ENCODE peak calls at places on chromosomes 13 and 19, in five cellular contexts. U is K562, F is SK-N-SH, Y is GM12878, I is HepG2. M is an unnamed sample.

GRCh38 chr13:28527629-28528028 is 32.7 kb upstream of the FLT1 start:
- DNase-seq in U (no peak), F (no peak), Y (no peak), I (no peak), M (no peak)

GRCh38 chr19:48780684-48781391 is 25.5 kb downstream of the FGF21 start:
- DNase-seq in U (peak; percentile 34), F (no peak), Y (peak; percentile 54), I (peak; percentile 88), M (no peak)

GRCh38 chr19:5545051-5545450 is 22.7 kb downstream of the TINCR start:
- DNase-seq in U (no peak), F (no peak), Y (no peak), I (no peak), M (no peak)

GRCh38 chr19:13208131-13208963 is 58.1 kb downstream of the IER2 start:
- DNase-seq in U (no peak), F (no peak), Y (peak; percentile 77), I (no peak), M (no peak)

GRCh38 chr13:31781064-31781463 is 41.7 kb downstream of the RXFP2 start:
- DNase-seq in U (no peak), F (no peak), Y (no peak), I (no peak), M (no peak)

GRCh38 chr13:60931858-60932546 is 483.6 kb downstream of the PCDH20 start:
- DNase-seq in U (no peak), F (no peak), Y (no peak), I (peak; percentile 7), M (no peak)

GRCh38 chr13:23610966-23611486 is 40.8 kb downstream of the TNFRSF19 start:
- DNase-seq in U (no peak), F (no peak), Y (no peak), I (no peak), M (no peak)

GRCh38 chr19:19788015-19788414 is 33.5 kb downstream of the ZNF506 start:
- DNase-seq in U (no peak), F (no peak), Y (no peak), I (no peak), M (no peak)

GRCh38 chr13:58051807-58052375 is 420.3 kb downstream of the PCDH17 start:
- DNase-seq in U (no peak), F (no peak), Y (no peak), I (no peak), M (no peak)

GRCh38 chr19:16951529-16951928 is 62.7 kb downstream of the F2RL3 start:
- DNase-seq in U (no peak), F (no peak), Y (no peak), I (no peak), M (no peak)

GRCh38 chr13:114279146-114279545 is 2.3 kb upstream of the UPF3A start:
- DNase-seq in U (peak; percentile 18), F (no peak), Y (no peak), I (no peak), M (no peak)

GRCh38 chr19:41131186-41131585 is 17.0 kb downstream of the CYP2F1 start:
- DNase-seq in U (no peak), F (no peak), Y (no peak), I (no peak), M (no peak)

GRCh38 chr13:75101997-75102720 is 379.8 kb downstream of the TBC1D4 start:
- DNase-seq in U (no peak), F (no peak), Y (no peak), I (no peak), M (no peak)

GRCh38 chr19:30358821-30359580 is 13.2 kb upstream of the ZNF536 start:
- DNase-seq in U (no peak), F (no peak), Y (no peak), I (no peak), M (no peak)

GRCh38 chr13:100454876-100455275 is 133.7 kb downstream of the GGACT start:
- DNase-seq in U (no peak), F (no peak), Y (no peak), I (no peak), M (no peak)

GRCh38 chr19:7468840-7469239 is 20.0 kb downstream of the PEX11G start:
- DNase-seq in U (no peak), F (no peak), Y (no peak), I (no peak), M (no peak)

GRCh38 chr19:44903602-44904425 is 1.8 kb upstream of the APOE start:
- DNase-seq in U (peak; percentile 70), F (peak; percentile 88), Y (no peak), I (peak; percentile 80), M (peak; percentile 58)

GRCh38 chr19:20999731-21000352 is 20.6 kb upstream of the ZNF430 start:
- DNase-seq in U (peak; percentile 70), F (peak; percentile 95), Y (peak; percentile 62), I (no peak), M (peak; percentile 92)

GRCh38 chr13:45792827-45793303 is 58.7 kb downstream of the SIAH3 start:
- DNase-seq in U (no peak), F (no peak), Y (peak; percentile 54), I (no peak), M (no peak)

GRCh38 chr19:48772503-48772953 is 17.2 kb downstream of the FGF21 start:
- DNase-seq in U (no peak), F (no peak), Y (no peak), I (peak; percentile 94), M (no peak)

GRCh38 chr13:57653229-57653994 is 21.9 kb downstream of the PCDH17 start:
- DNase-seq in U (no peak), F (no peak), Y (no peak), I (peak; percentile 5), M (no peak)

GRCh38 chr19:23065306-23065705 is 51.5 kb upstream of the ZNF730 start:
- DNase-seq in U (no peak), F (no peak), Y (no peak), I (no peak), M (no peak)

GRCh38 chr19:29745253-29745652 is 30.2 kb upstream of the C19orf12 start:
- DNase-seq in U (no peak), F (peak; percentile 40), Y (no peak), I (peak; percentile 16), M (no peak)

GRCh38 chr13:24282256-24282655 is 27.1 kb upstream of the C1QTNF9 start:
- DNase-seq in U (no peak), F (peak; percentile 63), Y (no peak), I (no peak), M (no peak)

GRCh38 chr19:961866-962620 is 22.1 kb upstream of the WDR18 start:
- DNase-seq in U (peak; percentile 87), F (no peak), Y (no peak), I (peak; percentile 20), M (no peak)

GRCh38 chr19:36526581-36526980 is 1.5 kb downstream of the ZNF260 start:
- DNase-seq in U (no peak), F (no peak), Y (no peak), I (no peak), M (no peak)

GRCh38 chr13:75443356-75443958 is 38.5 kb downstream of the TBC1D4 start:
- DNase-seq in U (no peak), F (no peak), Y (no peak), I (no peak), M (no peak)

GRCh38 chr19:58450836-58451357 is 525 bp upstream of the ZNF324B start:
- DNase-seq in U (no peak), F (no peak), Y (no peak), I (no peak), M (no peak)

GRCh38 chr13:69959041-69959440 is 148.6 kb upstream of the ATXN8OS start:
- DNase-seq in U (no peak), F (no peak), Y (no peak), I (no peak), M (no peak)

GRCh38 chr19:7748756-7749155 is 1.4 kb upstream of the CD209 start:
- DNase-seq in U (no peak), F (no peak), Y (no peak), I (peak; percentile 14), M (peak; percentile 60)

GRCh38 chr13:90427322-90428272 is 919.9 kb upstream of the MIR17HG start:
- DNase-seq in U (no peak), F (peak; percentile 43), Y (no peak), I (no peak), M (no peak)
- H2AFZ ChIP-seq in U (no peak overlapping the region), F (no peak overlapping the region), Y (no peak overlapping the region), I (no peak overlapping the region), M (peak overlapping the region; percentile 40)

GRCh38 chr19:18225702-18226468 is at the start of gene PDE4C:
- DNase-seq in U (no peak), F (peak; percentile 75), Y (no peak), I (no peak), M (peak; percentile 76)

GRCh38 chr19:18229474-18229873 is 3.2 kb upstream of the PDE4C start:
- DNase-seq in U (no peak), F (no peak), Y (no peak), I (no peak), M (no peak)

GRCh38 chr19:18225355-18225701 is 910 bp downstream of the PDE4C start:
- DNase-seq in U (no peak), F (no peak), Y (no peak), I (no peak), M (no peak)

GRCh38 chr19:18227781-18228271 is 1.6 kb upstream of the PDE4C start:
- DNase-seq in U (no peak), F (no peak), Y (no peak), I (no peak), M (no peak)

GRCh38 chr19:18226956-18227780 is 930 bp upstream of the PDE4C start:
- DNase-seq in U (no peak), F (no peak), Y (no peak), I (no peak), M (no peak)
- TF ChIP-seq GABPA in U (no peak), F (no peak), Y (no peak), I (no peak), M (no peak)

GRCh38 chr13:50375792-50376191 is 360.5 kb downstream of the KCNRG start:
- DNase-seq in U (no peak), F (no peak), Y (no peak), I (no peak), M (no peak)
- TF ChIP-seq TAF1 in U (no peak), F (no peak), Y (no peak), I (no peak), M (no peak)

DNA sequence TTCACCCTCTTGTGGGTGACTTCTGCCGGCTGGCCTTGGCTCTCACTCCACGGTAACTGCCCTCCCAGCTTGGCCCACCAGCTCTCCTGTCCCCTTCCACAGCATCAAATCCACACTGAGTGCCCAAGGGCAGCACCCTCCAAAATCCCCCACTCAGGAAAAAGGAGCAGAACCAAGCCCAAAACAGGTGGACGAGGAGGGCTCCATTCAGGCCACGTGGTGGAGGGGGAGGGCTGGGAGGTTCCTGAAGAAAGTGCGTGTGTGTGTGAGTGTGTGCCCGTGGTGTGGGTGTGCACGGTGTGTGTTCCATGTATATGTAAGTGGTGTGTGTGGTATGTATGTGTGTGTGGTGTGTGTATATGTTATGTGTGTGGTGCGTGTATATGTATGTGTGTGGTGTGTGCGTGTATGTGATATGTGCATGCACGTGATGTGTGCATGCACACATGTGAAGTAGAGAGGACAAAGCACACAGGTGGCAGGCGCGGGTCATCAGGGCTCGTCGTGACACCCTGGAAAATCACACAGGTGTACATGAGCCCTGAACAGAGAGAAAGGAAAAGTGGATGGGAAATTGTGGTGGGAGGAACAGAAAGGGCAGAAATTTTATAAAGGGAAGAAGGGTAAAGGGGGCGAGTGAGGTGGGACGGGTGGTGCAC is 76.9 kb downstream of the COL4A1 start:
- DNase-seq in U (no peak), F (no peak), Y (no peak), I (no peak), M (no peak)
- H2AFZ ChIP-seq in U (no peak overlapping the region), F (no peak overlapping the region), Y (no peak overlapping the region), I (no peak overlapping the region), M (no peak overlapping the region)

M was measured in H1.